ENCODE peak calls at places on chromosomes 5 and 9, in seven cellular contexts. One of them, this sample, is unnamed.
A peak's percentile ranks its signal among the peaks of the same experiment; 100 is the strongest.

GRCh38 chr5:147407094-147407681 is 102.7 kb downstream of the DPYSL3 start:
- DNase-seq in activated CD4-positive, alpha-beta T cell treated with anti-CD3 and anti-CD28 coated beads, Interleukin-2, amount 50 U/mL, for 1 hour: no peak
- DNase-seq in BE2C: no peak
- DNase-seq in stimulated activated CD4-positive, alpha-beta T cell treated with anti-CD3 and anti-CD28 coated beads, Interleukin-12 subunit alpha, Interleukin-12 subunit beta, amount 100 ng/mL, for 4 hours: no peak
- DNase-seq in nucleus accumbens: no peak
- DNase-seq in ureter: peak; percentile 58
- DNase-seq in A172: peak; percentile 71
- DNase-seq in this sample: no peak

GRCh38 chr5:18397393-18397792 is 763.1 kb downstream of the TAF11L14 start:
- DNase-seq in nucleus accumbens: no peak
- DNase-seq in BE2C: no peak
- DNase-seq in activated CD4-positive, alpha-beta T cell treated with anti-CD3 and anti-CD28 coated beads, Interleukin-2, amount 50 U/mL, for 1 hour: no peak
- DNase-seq in stimulated activated CD4-positive, alpha-beta T cell treated with anti-CD3 and anti-CD28 coated beads, Interleukin-12 subunit alpha, Interleukin-12 subunit beta, amount 100 ng/mL, for 4 hours: no peak
- DNase-seq in ureter: no peak
- DNase-seq in A172: no peak
- DNase-seq in this sample: peak; percentile 20

GRCh38 chr5:4080370-4080769 is 484.7 kb downstream of the IRX1 start:
- DNase-seq in activated CD4-positive, alpha-beta T cell treated with anti-CD3 and anti-CD28 coated beads, Interleukin-2, amount 50 U/mL, for 1 hour: no peak
- DNase-seq in ureter: no peak
- DNase-seq in stimulated activated CD4-positive, alpha-beta T cell treated with anti-CD3 and anti-CD28 coated beads, Interleukin-12 subunit alpha, Interleukin-12 subunit beta, amount 100 ng/mL, for 4 hours: no peak
- DNase-seq in A172: no peak
- DNase-seq in BE2C: no peak
- DNase-seq in nucleus accumbens: no peak
- DNase-seq in this sample: no peak

GRCh38 chr5:31007672-31008071 is 185.8 kb upstream of the CDH6 start:
- DNase-seq in nucleus accumbens: no peak
- DNase-seq in A172: no peak
- DNase-seq in activated CD4-positive, alpha-beta T cell treated with anti-CD3 and anti-CD28 coated beads, Interleukin-2, amount 50 U/mL, for 1 hour: no peak
- DNase-seq in ureter: no peak
- DNase-seq in BE2C: peak; percentile 24
- DNase-seq in stimulated activated CD4-positive, alpha-beta T cell treated with anti-CD3 and anti-CD28 coated beads, Interleukin-12 subunit alpha, Interleukin-12 subunit beta, amount 100 ng/mL, for 4 hours: no peak
- DNase-seq in this sample: no peak

GRCh38 chr9:122572456-122572855 is 10.7 kb downstream of the OR1L8 start:
- DNase-seq in stimulated activated CD4-positive, alpha-beta T cell treated with anti-CD3 and anti-CD28 coated beads, Interleukin-12 subunit alpha, Interleukin-12 subunit beta, amount 100 ng/mL, for 4 hours: no peak
- DNase-seq in activated CD4-positive, alpha-beta T cell treated with anti-CD3 and anti-CD28 coated beads, Interleukin-2, amount 50 U/mL, for 1 hour: no peak
- DNase-seq in nucleus accumbens: no peak
- DNase-seq in BE2C: no peak
- DNase-seq in ureter: no peak
- DNase-seq in A172: no peak
- DNase-seq in this sample: no peak

GRCh38 chr9:7042124-7042523 is 284.4 kb downstream of the KDM4C start:
- DNase-seq in A172: no peak
- DNase-seq in activated CD4-positive, alpha-beta T cell treated with anti-CD3 and anti-CD28 coated beads, Interleukin-2, amount 50 U/mL, for 1 hour: no peak
- DNase-seq in ureter: no peak
- DNase-seq in nucleus accumbens: no peak
- DNase-seq in stimulated activated CD4-positive, alpha-beta T cell treated with anti-CD3 and anti-CD28 coated beads, Interleukin-12 subunit alpha, Interleukin-12 subunit beta, amount 100 ng/mL, for 4 hours: no peak
- DNase-seq in BE2C: no peak
- DNase-seq in this sample: no peak

GRCh38 chr9:79858509-79858908 is 286.7 kb downstream of the TLE4 start:
- DNase-seq in A172: peak; percentile 96
- DNase-seq in nucleus accumbens: no peak
- DNase-seq in ureter: no peak
- DNase-seq in stimulated activated CD4-positive, alpha-beta T cell treated with anti-CD3 and anti-CD28 coated beads, Interleukin-12 subunit alpha, Interleukin-12 subunit beta, amount 100 ng/mL, for 4 hours: no peak
- DNase-seq in BE2C: no peak
- DNase-seq in activated CD4-positive, alpha-beta T cell treated with anti-CD3 and anti-CD28 coated beads, Interleukin-2, amount 50 U/mL, for 1 hour: no peak
- DNase-seq in this sample: peak; percentile 13

GRCh38 chr5:146052780-146053179 is 52.6 kb downstream of the PLAC8L1 start:
- DNase-seq in stimulated activated CD4-positive, alpha-beta T cell treated with anti-CD3 and anti-CD28 coated beads, Interleukin-12 subunit alpha, Interleukin-12 subunit beta, amount 100 ng/mL, for 4 hours: no peak
- DNase-seq in A172: no peak
- DNase-seq in activated CD4-positive, alpha-beta T cell treated with anti-CD3 and anti-CD28 coated beads, Interleukin-2, amount 50 U/mL, for 1 hour: no peak
- DNase-seq in nucleus accumbens: no peak
- DNase-seq in BE2C: no peak
- DNase-seq in ureter: no peak
- DNase-seq in this sample: no peak

GRCh38 chr9:112166176-112167140 is 8.6 kb downstream of the SUSD1 start:
- DNase-seq in stimulated activated CD4-positive, alpha-beta T cell treated with anti-CD3 and anti-CD28 coated beads, Interleukin-12 subunit alpha, Interleukin-12 subunit beta, amount 100 ng/mL, for 4 hours: no peak
- DNase-seq in ureter: no peak
- DNase-seq in BE2C: no peak
- DNase-seq in activated CD4-positive, alpha-beta T cell treated with anti-CD3 and anti-CD28 coated beads, Interleukin-2, amount 50 U/mL, for 1 hour: no peak
- DNase-seq in A172: peak; percentile 46
- DNase-seq in nucleus accumbens: no peak
- DNase-seq in this sample: no peak

GRCh38 chr5:171858303-171858702 is 72.7 kb downstream of the SMIM23 start:
- DNase-seq in BE2C: no peak
- DNase-seq in A172: no peak
- DNase-seq in activated CD4-positive, alpha-beta T cell treated with anti-CD3 and anti-CD28 coated beads, Interleukin-2, amount 50 U/mL, for 1 hour: no peak
- DNase-seq in nucleus accumbens: no peak
- DNase-seq in stimulated activated CD4-positive, alpha-beta T cell treated with anti-CD3 and anti-CD28 coated beads, Interleukin-12 subunit alpha, Interleukin-12 subunit beta, amount 100 ng/mL, for 4 hours: no peak
- DNase-seq in ureter: no peak
- DNase-seq in this sample: no peak

GRCh38 chr5:180395540-180396274 is 42.6 kb upstream of the GFPT2 start:
- DNase-seq in BE2C: no peak
- DNase-seq in A172: peak; percentile 30
- DNase-seq in stimulated activated CD4-positive, alpha-beta T cell treated with anti-CD3 and anti-CD28 coated beads, Interleukin-12 subunit alpha, Interleukin-12 subunit beta, amount 100 ng/mL, for 4 hours: no peak
- DNase-seq in ureter: no peak
- DNase-seq in nucleus accumbens: no peak
- DNase-seq in activated CD4-positive, alpha-beta T cell treated with anti-CD3 and anti-CD28 coated beads, Interleukin-2, amount 50 U/mL, for 1 hour: no peak
- DNase-seq in this sample: no peak

GRCh38 chr5:35443803-35444595 is 173.7 kb upstream of the SPEF2 start:
- DNase-seq in activated CD4-positive, alpha-beta T cell treated with anti-CD3 and anti-CD28 coated beads, Interleukin-2, amount 50 U/mL, for 1 hour: no peak
- DNase-seq in ureter: no peak
- DNase-seq in stimulated activated CD4-positive, alpha-beta T cell treated with anti-CD3 and anti-CD28 coated beads, Interleukin-12 subunit alpha, Interleukin-12 subunit beta, amount 100 ng/mL, for 4 hours: no peak
- DNase-seq in A172: no peak
- DNase-seq in BE2C: no peak
- DNase-seq in nucleus accumbens: no peak
- DNase-seq in this sample: peak; percentile 38

GRCh38 chr5:173883347-173883924 is 4.7 kb upstream of the CPEB4 start:
- DNase-seq in ureter: no peak
- DNase-seq in stimulated activated CD4-positive, alpha-beta T cell treated with anti-CD3 and anti-CD28 coated beads, Interleukin-12 subunit alpha, Interleukin-12 subunit beta, amount 100 ng/mL, for 4 hours: no peak
- DNase-seq in activated CD4-positive, alpha-beta T cell treated with anti-CD3 and anti-CD28 coated beads, Interleukin-2, amount 50 U/mL, for 1 hour: no peak
- DNase-seq in nucleus accumbens: no peak
- DNase-seq in BE2C: no peak
- DNase-seq in A172: no peak
- DNase-seq in this sample: no peak

GRCh38 chr9:134895103-134895502 is 14.5 kb downstream of the FCN2 start:
- DNase-seq in ureter: no peak
- DNase-seq in stimulated activated CD4-positive, alpha-beta T cell treated with anti-CD3 and anti-CD28 coated beads, Interleukin-12 subunit alpha, Interleukin-12 subunit beta, amount 100 ng/mL, for 4 hours: no peak
- DNase-seq in BE2C: no peak
- DNase-seq in A172: no peak
- DNase-seq in nucleus accumbens: no peak
- DNase-seq in activated CD4-positive, alpha-beta T cell treated with anti-CD3 and anti-CD28 coated beads, Interleukin-2, amount 50 U/mL, for 1 hour: no peak
- DNase-seq in this sample: no peak

GRCh38 chr5:26329562-26330189 is 708.7 kb downstream of the CDH9 start:
- DNase-seq in activated CD4-positive, alpha-beta T cell treated with anti-CD3 and anti-CD28 coated beads, Interleukin-2, amount 50 U/mL, for 1 hour: no peak
- DNase-seq in stimulated activated CD4-positive, alpha-beta T cell treated with anti-CD3 and anti-CD28 coated beads, Interleukin-12 subunit alpha, Interleukin-12 subunit beta, amount 100 ng/mL, for 4 hours: no peak
- DNase-seq in A172: peak; percentile 40
- DNase-seq in ureter: no peak
- DNase-seq in nucleus accumbens: no peak
- DNase-seq in BE2C: no peak
- DNase-seq in this sample: no peak

GRCh38 chr5:95925345-95925744 is 36.3 kb downstream of the ELL2 start:
- DNase-seq in ureter: no peak
- DNase-seq in nucleus accumbens: no peak
- DNase-seq in A172: no peak
- DNase-seq in activated CD4-positive, alpha-beta T cell treated with anti-CD3 and anti-CD28 coated beads, Interleukin-2, amount 50 U/mL, for 1 hour: no peak
- DNase-seq in BE2C: no peak
- DNase-seq in stimulated activated CD4-positive, alpha-beta T cell treated with anti-CD3 and anti-CD28 coated beads, Interleukin-12 subunit alpha, Interleukin-12 subunit beta, amount 100 ng/mL, for 4 hours: no peak
- DNase-seq in this sample: no peak

GRCh38 chr9:71079451-71079850 is 42.0 kb downstream of the TRPM3 start:
- DNase-seq in activated CD4-positive, alpha-beta T cell treated with anti-CD3 and anti-CD28 coated beads, Interleukin-2, amount 50 U/mL, for 1 hour: no peak
- DNase-seq in A172: peak; percentile 4
- DNase-seq in nucleus accumbens: no peak
- DNase-seq in stimulated activated CD4-positive, alpha-beta T cell treated with anti-CD3 and anti-CD28 coated beads, Interleukin-12 subunit alpha, Interleukin-12 subunit beta, amount 100 ng/mL, for 4 hours: no peak
- DNase-seq in ureter: no peak
- DNase-seq in BE2C: no peak
- DNase-seq in this sample: no peak

GRCh38 chr5:178057839-178058238 is 55.5 kb upstream of the N4BP3 start:
- DNase-seq in nucleus accumbens: no peak
- DNase-seq in ureter: no peak
- DNase-seq in BE2C: no peak
- DNase-seq in A172: no peak
- DNase-seq in stimulated activated CD4-positive, alpha-beta T cell treated with anti-CD3 and anti-CD28 coated beads, Interleukin-12 subunit alpha, Interleukin-12 subunit beta, amount 100 ng/mL, for 4 hours: no peak
- DNase-seq in activated CD4-positive, alpha-beta T cell treated with anti-CD3 and anti-CD28 coated beads, Interleukin-2, amount 50 U/mL, for 1 hour: no peak
- DNase-seq in this sample: no peak

GRCh38 chr5:145473032-145473642 is 362.0 kb downstream of the PRELID2 start:
- DNase-seq in stimulated activated CD4-positive, alpha-beta T cell treated with anti-CD3 and anti-CD28 coated beads, Interleukin-12 subunit alpha, Interleukin-12 subunit beta, amount 100 ng/mL, for 4 hours: no peak
- DNase-seq in ureter: no peak
- DNase-seq in A172: no peak
- DNase-seq in activated CD4-positive, alpha-beta T cell treated with anti-CD3 and anti-CD28 coated beads, Interleukin-2, amount 50 U/mL, for 1 hour: no peak
- DNase-seq in nucleus accumbens: no peak
- DNase-seq in BE2C: no peak
- DNase-seq in this sample: no peak

GRCh38 chr5:14167211-14167845 is 24.2 kb downstream of the TRIO start:
- DNase-seq in stimulated activated CD4-positive, alpha-beta T cell treated with anti-CD3 and anti-CD28 coated beads, Interleukin-12 subunit alpha, Interleukin-12 subunit beta, amount 100 ng/mL, for 4 hours: no peak
- DNase-seq in ureter: no peak
- DNase-seq in A172: no peak
- DNase-seq in activated CD4-positive, alpha-beta T cell treated with anti-CD3 and anti-CD28 coated beads, Interleukin-2, amount 50 U/mL, for 1 hour: no peak
- DNase-seq in nucleus accumbens: no peak
- DNase-seq in BE2C: no peak
- DNase-seq in this sample: no peak

GRCh38 chr5:147453901-147454814 is 55.7 kb downstream of the DPYSL3 start:
- DNase-seq in nucleus accumbens: peak; percentile 37
- DNase-seq in BE2C: peak; percentile 95
- DNase-seq in ureter: peak; percentile 89
- DNase-seq in stimulated activated CD4-positive, alpha-beta T cell treated with anti-CD3 and anti-CD28 coated beads, Interleukin-12 subunit alpha, Interleukin-12 subunit beta, amount 100 ng/mL, for 4 hours: peak; percentile 66
- DNase-seq in activated CD4-positive, alpha-beta T cell treated with anti-CD3 and anti-CD28 coated beads, Interleukin-2, amount 50 U/mL, for 1 hour: peak; percentile 64
- DNase-seq in A172: peak; percentile 88
- DNase-seq in this sample: peak; percentile 84

GRCh38 chr5:16659536-16659935 is 42.7 kb upstream of the RETREG1 start:
- DNase-seq in A172: no peak
- DNase-seq in nucleus accumbens: no peak
- DNase-seq in BE2C: no peak
- DNase-seq in ureter: no peak
- DNase-seq in stimulated activated CD4-positive, alpha-beta T cell treated with anti-CD3 and anti-CD28 coated beads, Interleukin-12 subunit alpha, Interleukin-12 subunit beta, amount 100 ng/mL, for 4 hours: no peak
- DNase-seq in activated CD4-positive, alpha-beta T cell treated with anti-CD3 and anti-CD28 coated beads, Interleukin-2, amount 50 U/mL, for 1 hour: no peak
- DNase-seq in this sample: no peak

GRCh38 chr5:167688331-167688730 is 603.1 kb upstream of the WWC1 start:
- DNase-seq in activated CD4-positive, alpha-beta T cell treated with anti-CD3 and anti-CD28 coated beads, Interleukin-2, amount 50 U/mL, for 1 hour: no peak
- DNase-seq in nucleus accumbens: no peak
- DNase-seq in A172: no peak
- DNase-seq in ureter: no peak
- DNase-seq in stimulated activated CD4-positive, alpha-beta T cell treated with anti-CD3 and anti-CD28 coated beads, Interleukin-12 subunit alpha, Interleukin-12 subunit beta, amount 100 ng/mL, for 4 hours: no peak
- DNase-seq in BE2C: no peak
- DNase-seq in this sample: no peak

GRCh38 chr9:118896356-118897000 is 472.8 kb downstream of the BRINP1 start:
- DNase-seq in ureter: no peak
- DNase-seq in stimulated activated CD4-positive, alpha-beta T cell treated with anti-CD3 and anti-CD28 coated beads, Interleukin-12 subunit alpha, Interleukin-12 subunit beta, amount 100 ng/mL, for 4 hours: no peak
- DNase-seq in nucleus accumbens: no peak
- DNase-seq in BE2C: no peak
- DNase-seq in activated CD4-positive, alpha-beta T cell treated with anti-CD3 and anti-CD28 coated beads, Interleukin-2, amount 50 U/mL, for 1 hour: no peak
- DNase-seq in A172: no peak
- DNase-seq in this sample: no peak

GRCh38 chr5:85823462-85824426 is 794.0 kb upstream of the COX7C start:
- DNase-seq in activated CD4-positive, alpha-beta T cell treated with anti-CD3 and anti-CD28 coated beads, Interleukin-2, amount 50 U/mL, for 1 hour: no peak
- DNase-seq in BE2C: peak; percentile 85
- DNase-seq in nucleus accumbens: no peak
- DNase-seq in stimulated activated CD4-positive, alpha-beta T cell treated with anti-CD3 and anti-CD28 coated beads, Interleukin-12 subunit alpha, Interleukin-12 subunit beta, amount 100 ng/mL, for 4 hours: no peak
- DNase-seq in ureter: no peak
- DNase-seq in A172: peak; percentile 42
- DNase-seq in this sample: no peak

GRCh38 chr9:82353631-82354030 is 365.1 kb downstream of the SPATA31D1 start:
- DNase-seq in BE2C: no peak
- DNase-seq in nucleus accumbens: no peak
- DNase-seq in A172: no peak
- DNase-seq in activated CD4-positive, alpha-beta T cell treated with anti-CD3 and anti-CD28 coated beads, Interleukin-2, amount 50 U/mL, for 1 hour: no peak
- DNase-seq in stimulated activated CD4-positive, alpha-beta T cell treated with anti-CD3 and anti-CD28 coated beads, Interleukin-12 subunit alpha, Interleukin-12 subunit beta, amount 100 ng/mL, for 4 hours: no peak
- DNase-seq in ureter: no peak
- DNase-seq in this sample: no peak

GRCh38 chr9:19246891-19247290 is 16.4 kb downstream of the DENND4C start:
- DNase-seq in nucleus accumbens: no peak
- DNase-seq in ureter: no peak
- DNase-seq in activated CD4-positive, alpha-beta T cell treated with anti-CD3 and anti-CD28 coated beads, Interleukin-2, amount 50 U/mL, for 1 hour: no peak
- DNase-seq in stimulated activated CD4-positive, alpha-beta T cell treated with anti-CD3 and anti-CD28 coated beads, Interleukin-12 subunit alpha, Interleukin-12 subunit beta, amount 100 ng/mL, for 4 hours: no peak
- DNase-seq in A172: no peak
- DNase-seq in BE2C: no peak
- DNase-seq in this sample: no peak

GRCh38 chr9:92746567-92747458 is 17.8 kb downstream of the BICD2 start:
- DNase-seq in BE2C: no peak
- DNase-seq in stimulated activated CD4-positive, alpha-beta T cell treated with anti-CD3 and anti-CD28 coated beads, Interleukin-12 subunit alpha, Interleukin-12 subunit beta, amount 100 ng/mL, for 4 hours: no peak
- DNase-seq in ureter: no peak
- DNase-seq in nucleus accumbens: no peak
- DNase-seq in activated CD4-positive, alpha-beta T cell treated with anti-CD3 and anti-CD28 coated beads, Interleukin-2, amount 50 U/mL, for 1 hour: no peak
- DNase-seq in A172: no peak
- DNase-seq in this sample: peak; percentile 27

GRCh38 chr5:9621379-9621903 is 8.7 kb downstream of the TAS2R1 start:
- DNase-seq in BE2C: no peak
- DNase-seq in A172: peak; percentile 69
- DNase-seq in nucleus accumbens: no peak
- DNase-seq in activated CD4-positive, alpha-beta T cell treated with anti-CD3 and anti-CD28 coated beads, Interleukin-2, amount 50 U/mL, for 1 hour: no peak
- DNase-seq in ureter: no peak
- DNase-seq in stimulated activated CD4-positive, alpha-beta T cell treated with anti-CD3 and anti-CD28 coated beads, Interleukin-12 subunit alpha, Interleukin-12 subunit beta, amount 100 ng/mL, for 4 hours: no peak
- DNase-seq in this sample: no peak

GRCh38 chr5:144820285-144820684 is 649.6 kb downstream of the KCTD16 start:
- DNase-seq in activated CD4-positive, alpha-beta T cell treated with anti-CD3 and anti-CD28 coated beads, Interleukin-2, amount 50 U/mL, for 1 hour: no peak
- DNase-seq in stimulated activated CD4-positive, alpha-beta T cell treated with anti-CD3 and anti-CD28 coated beads, Interleukin-12 subunit alpha, Interleukin-12 subunit beta, amount 100 ng/mL, for 4 hours: no peak
- DNase-seq in nucleus accumbens: no peak
- DNase-seq in A172: no peak
- DNase-seq in BE2C: no peak
- DNase-seq in ureter: no peak
- DNase-seq in this sample: no peak

GRCh38 chr5:10333154-10334006 is 20.1 kb upstream of the MARCHF6 start:
- DNase-seq in activated CD4-positive, alpha-beta T cell treated with anti-CD3 and anti-CD28 coated beads, Interleukin-2, amount 50 U/mL, for 1 hour: no peak
- DNase-seq in A172: no peak
- DNase-seq in BE2C: no peak
- DNase-seq in nucleus accumbens: no peak
- DNase-seq in ureter: no peak
- DNase-seq in stimulated activated CD4-positive, alpha-beta T cell treated with anti-CD3 and anti-CD28 coated beads, Interleukin-12 subunit alpha, Interleukin-12 subunit beta, amount 100 ng/mL, for 4 hours: peak; percentile 8
- DNase-seq in this sample: peak; percentile 62

GRCh38 chr5:88269222-88269771 is 652 bp upstream of the TMEM161B start:
- DNase-seq in BE2C: no peak
- DNase-seq in nucleus accumbens: no peak
- DNase-seq in activated CD4-positive, alpha-beta T cell treated with anti-CD3 and anti-CD28 coated beads, Interleukin-2, amount 50 U/mL, for 1 hour: peak; percentile 6
- DNase-seq in A172: no peak
- DNase-seq in stimulated activated CD4-positive, alpha-beta T cell treated with anti-CD3 and anti-CD28 coated beads, Interleukin-12 subunit alpha, Interleukin-12 subunit beta, amount 100 ng/mL, for 4 hours: no peak
- DNase-seq in ureter: no peak
- DNase-seq in this sample: peak; percentile 52

GRCh38 chr9:13213337-13213736 is 66.2 kb downstream of the MPDZ start:
- DNase-seq in BE2C: no peak
- DNase-seq in stimulated activated CD4-positive, alpha-beta T cell treated with anti-CD3 and anti-CD28 coated beads, Interleukin-12 subunit alpha, Interleukin-12 subunit beta, amount 100 ng/mL, for 4 hours: no peak
- DNase-seq in ureter: no peak
- DNase-seq in activated CD4-positive, alpha-beta T cell treated with anti-CD3 and anti-CD28 coated beads, Interleukin-2, amount 50 U/mL, for 1 hour: no peak
- DNase-seq in nucleus accumbens: no peak
- DNase-seq in A172: peak; percentile 9
- DNase-seq in this sample: no peak

GRCh38 chr9:76562511-76562911 is 103.5 kb downstream of the GCNT1 start:
- DNase-seq in stimulated activated CD4-positive, alpha-beta T cell treated with anti-CD3 and anti-CD28 coated beads, Interleukin-12 subunit alpha, Interleukin-12 subunit beta, amount 100 ng/mL, for 4 hours: no peak
- DNase-seq in nucleus accumbens: no peak
- DNase-seq in ureter: no peak
- DNase-seq in activated CD4-positive, alpha-beta T cell treated with anti-CD3 and anti-CD28 coated beads, Interleukin-2, amount 50 U/mL, for 1 hour: no peak
- DNase-seq in A172: peak; percentile 41
- DNase-seq in BE2C: no peak
- DNase-seq in this sample: no peak

GRCh38 chr9:117772960-117773359 is 68.8 kb downstream of the TLR4 start:
- DNase-seq in BE2C: peak; percentile 42
- DNase-seq in activated CD4-positive, alpha-beta T cell treated with anti-CD3 and anti-CD28 coated beads, Interleukin-2, amount 50 U/mL, for 1 hour: no peak
- DNase-seq in stimulated activated CD4-positive, alpha-beta T cell treated with anti-CD3 and anti-CD28 coated beads, Interleukin-12 subunit alpha, Interleukin-12 subunit beta, amount 100 ng/mL, for 4 hours: no peak
- DNase-seq in ureter: no peak
- DNase-seq in nucleus accumbens: no peak
- DNase-seq in A172: peak; percentile 92
- DNase-seq in this sample: no peak

This sample was measured in mucosa of descending colon.